ENCODE peak calls at places on chromosomes 7 and 10, in six cellular contexts. Y, H, X, I, T and C are unnamed samples.
A peak's percentile ranks its signal among the peaks of the same experiment; 100 is the strongest.

GRCh38 chr10:107056160-107056559 is 108.3 kb downstream of the SORCS1 start:
- DNase-seq in Y (peak; percentile 8), H (no peak), X (no peak), I (no peak), T (no peak), C (no peak)

GRCh38 chr7:21370283-21370982 is 57.5 kb upstream of the SP4 start:
- DNase-seq in Y (no peak), H (no peak), X (no peak), I (no peak), T (no peak), C (no peak)

GRCh38 chr7:27640914-27641570 is 21.6 kb downstream of the HIBADH start:
- DNase-seq in Y (no peak), H (no peak), X (no peak), I (no peak), T (peak; percentile 44), C (no peak)

GRCh38 chr7:132819648-132820047 is 243.4 kb upstream of the PLXNA4 start:
- DNase-seq in Y (no peak), H (no peak), X (no peak), I (no peak), T (no peak), C (no peak)

GRCh38 chr7:10706875-10707493 is 266.7 kb upstream of the PHF14 start:
- DNase-seq in Y (no peak), H (peak; percentile 18), X (peak; percentile 27), I (no peak), T (no peak), C (peak; percentile 1)

GRCh38 chr7:122886357-122887081 is at the start of gene CADPS2:
- DNase-seq in Y (peak; percentile 73), H (peak; percentile 53), X (no peak), I (peak; percentile 87), T (peak; percentile 86), C (peak; percentile 37)

GRCh38 chr10:10629512-10629911 is 388.2 kb upstream of the CELF2 start:
- DNase-seq in Y (no peak), H (no peak), X (no peak), I (no peak), T (no peak), C (no peak)

GRCh38 chr7:82559203-82559805 is 115.7 kb upstream of the CACNA2D1 start:
- DNase-seq in Y (no peak), H (no peak), X (no peak), I (no peak), T (no peak), C (no peak)

GRCh38 chr10:46198516-46198915 is 88.3 kb upstream of the ANTXRL start:
- DNase-seq in Y (no peak), H (no peak), X (no peak), I (no peak), T (no peak), C (no peak)

GRCh38 chr7:42931447-42931833 is 534 bp downstream of the PSMA2 start:
- DNase-seq in Y (no peak), H (no peak), X (no peak), I (no peak), T (no peak), C (no peak)

GRCh38 chr10:95329296-95329695 is 38.5 kb upstream of the PDLIM1 start:
- DNase-seq in Y (no peak), H (no peak), X (no peak), I (no peak), T (no peak), C (no peak)

GRCh38 chr7:141317033-141317585 is 234.1 kb upstream of the AGK start:
- DNase-seq in Y (no peak), H (no peak), X (no peak), I (no peak), T (no peak), C (no peak)

GRCh38 chr7:158473946-158474345 is 113.7 kb downstream of the PTPRN2 start:
- DNase-seq in Y (no peak), H (no peak), X (no peak), I (no peak), T (no peak), C (no peak)

GRCh38 chr7:108079291-108080057 is 50.7 kb downstream of the LAMB4 start:
- DNase-seq in Y (no peak), H (no peak), X (no peak), I (no peak), T (no peak), C (no peak)

GRCh38 chr7:17233643-17234397 is 64.6 kb upstream of the AHR start:
- DNase-seq in Y (no peak), H (no peak), X (peak; percentile 9), I (no peak), T (no peak), C (no peak)

GRCh38 chr7:137760111-137760510 is 86.7 kb downstream of the DGKI start:
- DNase-seq in Y (no peak), H (no peak), X (no peak), I (no peak), T (no peak), C (no peak)

GRCh38 chr7:95396136-95397032 is at the start of gene PON3:
- DNase-seq in Y (peak; percentile 53), H (no peak), X (no peak), I (peak; percentile 56), T (peak; percentile 68), C (no peak)

GRCh38 chr7:25028370-25028971 is 48.5 kb upstream of the OSBPL3 start:
- DNase-seq in Y (no peak), H (no peak), X (no peak), I (no peak), T (peak; percentile 76), C (no peak)

GRCh38 chr7:74289018-74289659 is at the start of gene CLIP2:
- DNase-seq in Y (peak; percentile 97), H (peak; percentile 87), X (no peak), I (peak; percentile 82), T (peak; percentile 41), C (peak; percentile 89)

GRCh38 chr7:45407730-45408406 is 166.3 kb upstream of the ADCY1 start:
- DNase-seq in Y (peak; percentile 20), H (no peak), X (no peak), I (peak; percentile 82), T (no peak), C (no peak)

GRCh38 chr10:15163261-15163864 is 5.1 kb downstream of the NMT2 start:
- DNase-seq in Y (no peak), H (no peak), X (no peak), I (no peak), T (no peak), C (no peak)

GRCh38 chr7:106166651-106167342 is 54.7 kb upstream of the SYPL1 start:
- DNase-seq in Y (peak; percentile 87), H (no peak), X (no peak), I (no peak), T (peak; percentile 62), C (no peak)

GRCh38 chr7:87564290-87564963 is 36.3 kb downstream of the ABCB1 start:
- DNase-seq in Y (no peak), H (no peak), X (no peak), I (peak; percentile 57), T (peak; percentile 20), C (peak; percentile 1)

GRCh38 chr10:30639946-30640786 is 10.6 kb upstream of the LYZL2 start:
- DNase-seq in Y (peak; percentile 38), H (no peak), X (no peak), I (no peak), T (peak; percentile 53), C (peak; percentile 23)

GRCh38 chr7:63925626-63926460 is 72.8 kb upstream of the ZNF722 start:
- DNase-seq in Y (peak; percentile 46), H (no peak), X (no peak), I (no peak), T (no peak), C (no peak)

GRCh38 chr7:142438235-142438922 is 180.5 kb upstream of the PRSS58 start:
- DNase-seq in Y (peak; percentile 87), H (no peak), X (no peak), I (peak; percentile 61), T (peak; percentile 9), C (no peak)

GRCh38 chr7:26584964-26585650 is 279.3 kb downstream of the SKAP2 start:
- DNase-seq in Y (no peak), H (no peak), X (no peak), I (no peak), T (no peak), C (no peak)

GRCh38 chr7:47670738-47671137 is 88.8 kb upstream of the TNS3 start:
- DNase-seq in Y (no peak), H (peak; percentile 53), X (peak; percentile 85), I (no peak), T (no peak), C (peak; percentile 52)

GRCh38 chr7:4998244-4998643 is 39.3 kb upstream of the MMD2 start:
- DNase-seq in Y (no peak), H (no peak), X (no peak), I (no peak), T (no peak), C (no peak)

GRCh38 chr10:91525939-91526712 is 106.7 kb downstream of the PPP1R3C start:
- DNase-seq in Y (no peak), H (no peak), X (no peak), I (no peak), T (no peak), C (no peak)

GRCh38 chr10:124339951-124340760 is 78.6 kb downstream of the OAT start:
- DNase-seq in Y (no peak), H (no peak), X (no peak), I (no peak), T (no peak), C (no peak)

GRCh38 chr10:36053271-36053670 is 411.2 kb upstream of the FZD8 start:
- DNase-seq in Y (no peak), H (no peak), X (no peak), I (no peak), T (no peak), C (no peak)
- TF ChIP-seq POLR2A in Y (no peak), H (no peak), X (no peak), I (no peak), T (no peak), C (no peak)

GRCh38 chr7:148367701-148368475 is 222.7 kb upstream of the C7orf33 start:
- DNase-seq in Y (no peak), H (no peak), X (no peak), I (no peak), T (no peak), C (no peak)
- TF ChIP-seq POLR2AphosphoS5 in Y (no peak), H (no peak), X (no peak), I (no peak), T (no peak), C (no peak)

DNA sequence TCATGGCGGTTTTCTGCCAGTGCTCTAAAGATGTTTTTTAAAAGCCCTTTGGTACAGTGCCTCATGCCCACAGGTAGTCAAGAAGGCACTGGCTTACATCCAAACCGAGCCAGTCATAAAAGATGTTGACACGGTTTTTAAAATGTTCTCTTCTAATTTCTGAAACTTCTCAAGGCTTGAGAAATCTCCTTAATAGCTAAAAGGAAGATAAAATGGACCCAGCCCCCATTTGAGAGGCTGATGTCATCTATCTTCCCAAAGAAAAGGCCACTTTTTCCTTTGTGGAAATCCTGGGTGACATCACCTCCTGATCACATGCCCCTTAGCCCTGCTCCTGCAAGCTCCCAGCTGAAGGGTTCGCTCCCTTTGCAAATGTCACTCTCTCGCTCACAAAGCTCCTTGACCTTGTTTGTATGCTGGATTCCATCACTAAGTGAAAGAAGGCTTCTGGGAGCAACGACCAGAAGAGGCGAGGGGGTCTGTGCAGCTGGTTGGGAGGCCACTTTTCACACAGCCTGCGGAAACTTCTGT is 122.9 kb downstream of the CUBN start:
- DNase-seq in Y (no peak), H (no peak), X (no peak), I (peak; percentile 30), T (no peak), C (no peak)
- TF ChIP-seq TAF1 in Y (no peak), H (no peak), X (no peak), I (no peak), T (no peak), C (no peak)

DNA sequence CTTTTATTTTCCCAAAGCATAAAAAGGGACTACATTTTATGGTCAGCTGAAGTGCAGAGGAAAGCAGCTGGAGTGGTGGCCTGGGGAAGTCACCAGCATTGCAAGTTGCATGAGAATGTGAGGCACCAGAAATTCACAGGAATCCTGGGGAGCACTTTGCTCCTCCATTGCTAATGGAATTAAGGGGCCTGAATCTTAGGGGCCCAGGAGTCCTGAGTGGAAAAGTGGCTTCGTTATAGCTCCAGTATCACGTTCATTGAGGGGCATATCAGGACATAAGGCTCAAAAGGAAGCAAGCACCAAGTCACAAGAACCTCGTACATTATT is 53.0 kb upstream of the LRRC17 start:
- DNase-seq in Y (no peak), H (no peak), X (no peak), I (no peak), T (no peak), C (no peak)
- TF ChIP-seq POLR2A in Y (no peak), H (no peak), X (no peak), I (no peak), T (no peak), C (no peak)